ENCODE peak calls at places on chromosomes 3 and 15, in five cellular contexts. One of them, this sample, is unnamed.
A peak's percentile ranks its signal among the peaks of the same experiment; 100 is the strongest.

GRCh38 chr15:58994906-58995453 is 7.5 kb downstream of the RNF111 start:
- DNase-seq in psoas muscle: no peak
- DNase-seq in AG04450: no peak
- DNase-seq in heart left ventricle: no peak
- DNase-seq in BJ: no peak
- DNase-seq in this sample: no peak

GRCh38 chr3:40309925-40310635 is 573 bp downstream of the EIF1B start:
- DNase-seq in psoas muscle: peak; percentile 78
- DNase-seq in AG04450: no peak
- DNase-seq in heart left ventricle: peak; percentile 59
- DNase-seq in BJ: no peak
- DNase-seq in this sample: no peak

GRCh38 chr15:50145451-50145872 is 26.4 kb upstream of the ATP8B4 start:
- DNase-seq in psoas muscle: no peak
- DNase-seq in AG04450: peak; percentile 65
- DNase-seq in heart left ventricle: no peak
- DNase-seq in BJ: no peak
- DNase-seq in this sample: no peak

GRCh38 chr3:98750520-98750919 is 12.6 kb upstream of the ST3GAL6 start:
- DNase-seq in psoas muscle: no peak
- DNase-seq in AG04450: no peak
- DNase-seq in heart left ventricle: no peak
- DNase-seq in BJ: no peak
- DNase-seq in this sample: no peak

GRCh38 chr3:196694941-196695848 is 16.9 kb downstream of the CEP19 start:
- DNase-seq in psoas muscle: no peak
- DNase-seq in AG04450: no peak
- DNase-seq in heart left ventricle: no peak
- DNase-seq in BJ: no peak
- DNase-seq in this sample: no peak

GRCh38 chr3:197025736-197026480 is 3.7 kb downstream of the MELTF start:
- DNase-seq in psoas muscle: no peak
- DNase-seq in AG04450: no peak
- DNase-seq in heart left ventricle: no peak
- DNase-seq in BJ: no peak
- DNase-seq in this sample: no peak

GRCh38 chr3:46661776-46662766 is 31.4 kb downstream of the ALS2CL start:
- DNase-seq in psoas muscle: peak; percentile 46
- DNase-seq in AG04450: no peak
- DNase-seq in heart left ventricle: no peak
- DNase-seq in BJ: no peak
- DNase-seq in this sample: no peak

GRCh38 chr3:107212709-107213664 is 164.3 kb upstream of the CCDC54 start:
- DNase-seq in psoas muscle: no peak
- DNase-seq in AG04450: no peak
- DNase-seq in heart left ventricle: no peak
- DNase-seq in BJ: no peak
- DNase-seq in this sample: no peak

GRCh38 chr3:43023066-43023465 is 44.0 kb downstream of the GASK1A start:
- DNase-seq in psoas muscle: no peak
- DNase-seq in AG04450: no peak
- DNase-seq in heart left ventricle: no peak
- DNase-seq in BJ: no peak
- DNase-seq in this sample: no peak

GRCh38 chr3:53819163-53819868 is 26.9 kb downstream of the CHDH start:
- DNase-seq in psoas muscle: no peak
- DNase-seq in AG04450: no peak
- DNase-seq in heart left ventricle: no peak
- DNase-seq in BJ: no peak
- DNase-seq in this sample: no peak

GRCh38 chr15:52193791-52194190 is 2.6 kb upstream of the GNB5 start:
- DNase-seq in psoas muscle: no peak
- DNase-seq in AG04450: no peak
- DNase-seq in heart left ventricle: no peak
- DNase-seq in BJ: no peak
- DNase-seq in this sample: no peak

GRCh38 chr3:174769171-174769570 is 90.0 kb upstream of the NAALADL2 start:
- DNase-seq in psoas muscle: no peak
- DNase-seq in AG04450: no peak
- DNase-seq in heart left ventricle: no peak
- DNase-seq in BJ: no peak
- DNase-seq in this sample: no peak

GRCh38 chr15:41022487-41023090 is 69.3 kb downstream of the CHAC1 start:
- DNase-seq in psoas muscle: no peak
- DNase-seq in AG04450: peak; percentile 51
- DNase-seq in heart left ventricle: no peak
- DNase-seq in BJ: no peak
- DNase-seq in this sample: no peak

GRCh38 chr3:197454014-197454413 is 101.8 kb downstream of the BDH1 start:
- DNase-seq in psoas muscle: no peak
- DNase-seq in AG04450: no peak
- DNase-seq in heart left ventricle: no peak
- DNase-seq in BJ: no peak
- DNase-seq in this sample: no peak

GRCh38 chr15:41917767-41918430 is 24.0 kb upstream of the SPTBN5 start:
- DNase-seq in psoas muscle: peak; percentile 89
- DNase-seq in AG04450: no peak
- DNase-seq in heart left ventricle: peak; percentile 70
- DNase-seq in BJ: no peak
- DNase-seq in this sample: no peak

GRCh38 chr15:73745073-73745472 is 8.1 kb downstream of the INSYN1 start:
- DNase-seq in psoas muscle: no peak
- DNase-seq in AG04450: no peak
- DNase-seq in heart left ventricle: peak; percentile 21
- DNase-seq in BJ: no peak
- DNase-seq in this sample: no peak

GRCh38 chr3:105802073-105802706 is 66.6 kb downstream of the CBLB start:
- DNase-seq in psoas muscle: no peak
- DNase-seq in AG04450: no peak
- DNase-seq in heart left ventricle: no peak
- DNase-seq in BJ: no peak
- DNase-seq in this sample: no peak

GRCh38 chr15:88400591-88400990 is 66.6 kb downstream of the MRPL46 start:
- DNase-seq in psoas muscle: no peak
- DNase-seq in AG04450: no peak
- DNase-seq in heart left ventricle: no peak
- DNase-seq in BJ: no peak
- DNase-seq in this sample: no peak

GRCh38 chr15:34252545-34252944 is 27.7 kb downstream of the EMC4 start:
- DNase-seq in psoas muscle: no peak
- DNase-seq in AG04450: no peak
- DNase-seq in heart left ventricle: no peak
- DNase-seq in BJ: no peak
- DNase-seq in this sample: no peak

GRCh38 chr3:98902341-98902740 is 846 bp upstream of the DCBLD2 start:
- DNase-seq in psoas muscle: no peak
- DNase-seq in AG04450: no peak
- DNase-seq in heart left ventricle: no peak
- DNase-seq in BJ: no peak
- DNase-seq in this sample: no peak

GRCh38 chr3:53242155-53242554 is 13.7 kb downstream of the TKT start:
- DNase-seq in psoas muscle: no peak
- DNase-seq in AG04450: no peak
- DNase-seq in heart left ventricle: peak; percentile 72
- DNase-seq in BJ: no peak
- DNase-seq in this sample: no peak

GRCh38 chr3:70726966-70727365 is 414.5 kb upstream of the MDFIC2 start:
- DNase-seq in psoas muscle: no peak
- DNase-seq in AG04450: peak; percentile 81
- DNase-seq in heart left ventricle: no peak
- DNase-seq in BJ: peak; percentile 58
- DNase-seq in this sample: peak; percentile 16

GRCh38 chr3:129022114-129022994 is 21.2 kb downstream of the EFCC1 start:
- DNase-seq in psoas muscle: peak; percentile 84
- DNase-seq in AG04450: peak; percentile 53
- DNase-seq in heart left ventricle: peak; percentile 91
- DNase-seq in BJ: no peak
- DNase-seq in this sample: no peak

GRCh38 chr3:59663076-59663850 is 613.4 kb upstream of the CFAP20DC start:
- DNase-seq in psoas muscle: no peak
- DNase-seq in AG04450: no peak
- DNase-seq in heart left ventricle: no peak
- DNase-seq in BJ: no peak
- DNase-seq in this sample: no peak

GRCh38 chr3:57038466-57039164 is 21.8 kb upstream of the SPATA12 start:
- DNase-seq in psoas muscle: no peak
- DNase-seq in AG04450: no peak
- DNase-seq in heart left ventricle: no peak
- DNase-seq in BJ: no peak
- DNase-seq in this sample: no peak

GRCh38 chr15:97521894-97522293 is 438.6 kb upstream of the ARRDC4 start:
- DNase-seq in psoas muscle: peak; percentile 76
- DNase-seq in AG04450: no peak
- DNase-seq in heart left ventricle: peak; percentile 86
- DNase-seq in BJ: no peak
- DNase-seq in this sample: no peak

GRCh38 chr15:56454841-56455240 is 10.1 kb downstream of the MNS1 start:
- DNase-seq in psoas muscle: no peak
- DNase-seq in AG04450: no peak
- DNase-seq in heart left ventricle: no peak
- DNase-seq in BJ: no peak
- DNase-seq in this sample: no peak
- H3K4me3 ChIP-seq in psoas muscle: no peak overlapping the region
- H3K4me3 ChIP-seq in AG04450: no peak overlapping the region
- H3K4me3 ChIP-seq in heart left ventricle: no peak overlapping the region
- H3K4me3 ChIP-seq in BJ: no peak overlapping the region
- H3K4me3 ChIP-seq in this sample: no peak overlapping the region

GRCh38 chr3:134753999-134754742 is 40.9 kb upstream of the EPHB1 start:
- DNase-seq in psoas muscle: peak; percentile 54
- DNase-seq in AG04450: no peak
- DNase-seq in heart left ventricle: peak; percentile 32
- DNase-seq in BJ: no peak
- DNase-seq in this sample: no peak
- TF ChIP-seq CTCF in psoas muscle: peak; percentile 4
- TF ChIP-seq CTCF in AG04450: no peak
- TF ChIP-seq CTCF in heart left ventricle: no peak
- TF ChIP-seq CTCF in BJ: no peak
- TF ChIP-seq CTCF in this sample: peak; percentile 26

GRCh38 chr3:14179795-14180194 is 1.2 kb downstream of the LSM3 start:
- DNase-seq in psoas muscle: no peak
- DNase-seq in AG04450: no peak
- DNase-seq in heart left ventricle: no peak
- DNase-seq in BJ: no peak
- DNase-seq in this sample: no peak
- H3K4me3 ChIP-seq in psoas muscle: peak overlapping the region; percentile 91
- H3K4me3 ChIP-seq in AG04450: no peak overlapping the region
- H3K4me3 ChIP-seq in heart left ventricle: no peak overlapping the region
- H3K4me3 ChIP-seq in BJ: no peak overlapping the region
- H3K4me3 ChIP-seq in this sample: peak overlapping the region; percentile 96

DNA sequence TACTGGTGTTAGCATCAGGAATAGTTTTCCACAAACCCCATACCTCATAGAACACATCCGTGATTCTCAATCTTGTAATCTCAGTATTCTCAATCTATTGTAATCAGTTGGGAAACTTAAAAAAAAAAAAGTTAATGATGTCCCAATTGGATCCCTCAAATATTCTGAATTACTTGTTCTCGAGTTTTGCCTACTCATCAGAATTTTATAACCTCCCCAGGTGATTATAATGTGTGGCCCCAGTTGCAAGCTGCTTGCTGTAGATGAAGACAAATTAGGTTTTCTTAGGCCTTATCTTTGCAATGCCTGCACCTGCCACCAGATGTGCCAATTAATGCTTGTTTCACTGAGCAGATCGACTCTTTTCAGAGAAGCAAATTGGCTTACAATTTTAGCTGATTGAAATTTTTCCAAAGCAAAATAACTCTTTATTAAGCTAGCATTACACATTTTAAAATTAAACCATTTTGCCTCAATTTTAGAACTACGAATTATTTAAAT is 19.0 kb upstream of the DIPK2A start:
- DNase-seq in psoas muscle: no peak
- DNase-seq in AG04450: no peak
- DNase-seq in heart left ventricle: no peak
- DNase-seq in BJ: no peak
- DNase-seq in this sample: no peak
- TF ChIP-seq CTCF in psoas muscle: no peak
- TF ChIP-seq CTCF in AG04450: peak; percentile 4
- TF ChIP-seq CTCF in heart left ventricle: no peak
- TF ChIP-seq CTCF in BJ: no peak
- TF ChIP-seq CTCF in this sample: peak; percentile 7

GRCh38 chr3:149535395-149535685 is 60.8 kb downstream of the TM4SF4 start:
- DNase-seq in psoas muscle: no peak
- DNase-seq in AG04450: no peak
- DNase-seq in heart left ventricle: no peak
- DNase-seq in BJ: no peak
- DNase-seq in this sample: no peak
- H3K4me3 ChIP-seq in psoas muscle: no peak overlapping the region
- H3K4me3 ChIP-seq in AG04450: no peak overlapping the region
- H3K4me3 ChIP-seq in heart left ventricle: no peak overlapping the region
- H3K4me3 ChIP-seq in BJ: peak overlapping the region; percentile 5
- H3K4me3 ChIP-seq in this sample: no peak overlapping the region

This sample was measured in epithelial cell of proximal tubule.